ENCODE peak calls at places on chromosomes 13 and 19, in six cellular contexts. One of them, this sample, is unnamed.

GRCh38 chr13:57633141-57633949 is 1.8 kb downstream of the PCDH17 start:
- DNase-seq in colonic mucosa: no peak
- DNase-seq in aorta: peak
- DNase-seq in GM23338: peak
- DNase-seq in psoas muscle: peak
- DNase-seq in hepatocyte: peak
- DNase-seq in this sample: peak

GRCh38 chr19:12574036-12574435 is 22.8 kb upstream of the ZNF564 start:
- DNase-seq in colonic mucosa: peak
- DNase-seq in aorta: no peak
- DNase-seq in GM23338: peak
- DNase-seq in psoas muscle: no peak
- DNase-seq in hepatocyte: no peak
- DNase-seq in this sample: no peak

GRCh38 chr13:95585867-95586266 is 33.3 kb downstream of the CLDN10 start:
- DNase-seq in colonic mucosa: no peak
- DNase-seq in aorta: no peak
- DNase-seq in GM23338: no peak
- DNase-seq in psoas muscle: no peak
- DNase-seq in hepatocyte: no peak
- DNase-seq in this sample: no peak

GRCh38 chr13:108176685-108177274 is 38.6 kb downstream of the LIG4 start:
- DNase-seq in colonic mucosa: peak
- DNase-seq in aorta: no peak
- DNase-seq in GM23338: peak
- DNase-seq in psoas muscle: no peak
- DNase-seq in hepatocyte: peak
- DNase-seq in this sample: peak

GRCh38 chr13:110756268-110756667 is 42.8 kb downstream of the ING1 start:
- DNase-seq in colonic mucosa: no peak
- DNase-seq in aorta: no peak
- DNase-seq in GM23338: peak
- DNase-seq in psoas muscle: no peak
- DNase-seq in hepatocyte: no peak
- DNase-seq in this sample: no peak

GRCh38 chr13:65217459-65217858 is 2012.7 kb downstream of the PCDH9 start:
- DNase-seq in colonic mucosa: no peak
- DNase-seq in aorta: no peak
- DNase-seq in GM23338: no peak
- DNase-seq in psoas muscle: no peak
- DNase-seq in hepatocyte: peak
- DNase-seq in this sample: no peak

GRCh38 chr13:30736461-30736860 is 1.1 kb downstream of the ALOX5AP start:
- DNase-seq in colonic mucosa: no peak
- DNase-seq in aorta: no peak
- DNase-seq in GM23338: no peak
- DNase-seq in psoas muscle: no peak
- DNase-seq in hepatocyte: no peak
- DNase-seq in this sample: no peak

GRCh38 chr19:3125900-3126524 is 9.8 kb upstream of the GNA15 start:
- DNase-seq in colonic mucosa: peak
- DNase-seq in aorta: no peak
- DNase-seq in GM23338: peak
- DNase-seq in psoas muscle: peak
- DNase-seq in hepatocyte: peak
- DNase-seq in this sample: peak

GRCh38 chr13:34155931-34156607 is 338.1 kb downstream of the RFC3 start:
- DNase-seq in colonic mucosa: peak
- DNase-seq in aorta: no peak
- DNase-seq in GM23338: no peak
- DNase-seq in psoas muscle: no peak
- DNase-seq in hepatocyte: peak
- DNase-seq in this sample: no peak

GRCh38 chr13:40494932-40495619 is 171.4 kb downstream of the FOXO1 start:
- DNase-seq in colonic mucosa: no peak
- DNase-seq in aorta: no peak
- DNase-seq in GM23338: no peak
- DNase-seq in psoas muscle: no peak
- DNase-seq in hepatocyte: no peak
- DNase-seq in this sample: no peak

GRCh38 chr13:100440756-100441421 is 147.7 kb downstream of the GGACT start:
- DNase-seq in colonic mucosa: no peak
- DNase-seq in aorta: no peak
- DNase-seq in GM23338: no peak
- DNase-seq in psoas muscle: no peak
- DNase-seq in hepatocyte: no peak
- DNase-seq in this sample: no peak

GRCh38 chr19:41701401-41702075 is 6.9 kb upstream of the CEACAM5 start:
- DNase-seq in colonic mucosa: peak
- DNase-seq in aorta: no peak
- DNase-seq in GM23338: peak
- DNase-seq in psoas muscle: no peak
- DNase-seq in hepatocyte: no peak
- DNase-seq in this sample: peak

GRCh38 chr19:13507053-13507611 is 853 bp upstream of the CACNA1A start:
- DNase-seq in colonic mucosa: no peak
- DNase-seq in aorta: no peak
- DNase-seq in GM23338: peak
- DNase-seq in psoas muscle: no peak
- DNase-seq in hepatocyte: no peak
- DNase-seq in this sample: peak

GRCh38 chr13:110965038-110965754 is 50.3 kb upstream of the ANKRD10 start:
- DNase-seq in colonic mucosa: no peak
- DNase-seq in aorta: no peak
- DNase-seq in GM23338: no peak
- DNase-seq in psoas muscle: no peak
- DNase-seq in hepatocyte: peak
- DNase-seq in this sample: no peak

GRCh38 chr19:17125728-17126677 is 50.4 kb downstream of the MYO9B start:
- DNase-seq in colonic mucosa: peak
- DNase-seq in aorta: peak
- DNase-seq in GM23338: peak
- DNase-seq in psoas muscle: peak
- DNase-seq in hepatocyte: no peak
- DNase-seq in this sample: peak

GRCh38 chr19:45074744-45075143 is 1.5 kb downstream of the ZNF296 start:
- DNase-seq in colonic mucosa: no peak
- DNase-seq in aorta: no peak
- DNase-seq in GM23338: peak
- DNase-seq in psoas muscle: no peak
- DNase-seq in hepatocyte: no peak
- DNase-seq in this sample: peak

GRCh38 chr19:18996351-18996750 is 37.0 kb downstream of the SUGP2 start:
- DNase-seq in colonic mucosa: no peak
- DNase-seq in aorta: no peak
- DNase-seq in GM23338: no peak
- DNase-seq in psoas muscle: no peak
- DNase-seq in hepatocyte: no peak
- DNase-seq in this sample: no peak

GRCh38 chr19:42086188-42086736 is 10.3 kb downstream of the ZNF574 start:
- DNase-seq in colonic mucosa: no peak
- DNase-seq in aorta: peak
- DNase-seq in GM23338: no peak
- DNase-seq in psoas muscle: no peak
- DNase-seq in hepatocyte: no peak
- DNase-seq in this sample: no peak

GRCh38 chr19:33775731-33776487 is 20.8 kb upstream of the KCTD15 start:
- DNase-seq in colonic mucosa: no peak
- DNase-seq in aorta: no peak
- DNase-seq in GM23338: no peak
- DNase-seq in psoas muscle: no peak
- DNase-seq in hepatocyte: no peak
- DNase-seq in this sample: no peak

GRCh38 chr19:38425222-38425809 is 703 bp downstream of the RASGRP4 start:
- DNase-seq in colonic mucosa: no peak
- DNase-seq in aorta: no peak
- DNase-seq in GM23338: no peak
- DNase-seq in psoas muscle: no peak
- DNase-seq in hepatocyte: no peak
- DNase-seq in this sample: peak
- H3K4me3 ChIP-seq in colonic mucosa: peak
- H3K4me3 ChIP-seq in aorta: no peak
- H3K4me3 ChIP-seq in GM23338: peak
- H3K4me3 ChIP-seq in psoas muscle: peak
- H3K4me3 ChIP-seq in hepatocyte: no peak
- H3K4me3 ChIP-seq in this sample: peak

GRCh38 chr19:29667390-29667783 is 2.1 kb downstream of the PLEKHF1 start:
- DNase-seq in colonic mucosa: no peak
- DNase-seq in aorta: no peak
- DNase-seq in GM23338: no peak
- DNase-seq in psoas muscle: no peak
- DNase-seq in hepatocyte: no peak
- DNase-seq in this sample: peak

GRCh38 chr19:29667941-29668340 is 2.7 kb downstream of the PLEKHF1 start:
- DNase-seq in colonic mucosa: no peak
- DNase-seq in aorta: no peak
- DNase-seq in GM23338: no peak
- DNase-seq in psoas muscle: no peak
- DNase-seq in hepatocyte: no peak
- DNase-seq in this sample: peak

GRCh38 chr19:29665215-29665825 is at the start of gene PLEKHF1:
- DNase-seq in colonic mucosa: peak
- DNase-seq in aorta: peak
- DNase-seq in GM23338: peak
- DNase-seq in psoas muscle: peak
- DNase-seq in hepatocyte: peak
- DNase-seq in this sample: peak

GRCh38 chr19:29665826-29666633 is 769 bp downstream of the PLEKHF1 start:
- DNase-seq in colonic mucosa: peak
- DNase-seq in aorta: peak
- DNase-seq in GM23338: peak
- DNase-seq in psoas muscle: peak
- DNase-seq in hepatocyte: peak
- DNase-seq in this sample: peak

DNA sequence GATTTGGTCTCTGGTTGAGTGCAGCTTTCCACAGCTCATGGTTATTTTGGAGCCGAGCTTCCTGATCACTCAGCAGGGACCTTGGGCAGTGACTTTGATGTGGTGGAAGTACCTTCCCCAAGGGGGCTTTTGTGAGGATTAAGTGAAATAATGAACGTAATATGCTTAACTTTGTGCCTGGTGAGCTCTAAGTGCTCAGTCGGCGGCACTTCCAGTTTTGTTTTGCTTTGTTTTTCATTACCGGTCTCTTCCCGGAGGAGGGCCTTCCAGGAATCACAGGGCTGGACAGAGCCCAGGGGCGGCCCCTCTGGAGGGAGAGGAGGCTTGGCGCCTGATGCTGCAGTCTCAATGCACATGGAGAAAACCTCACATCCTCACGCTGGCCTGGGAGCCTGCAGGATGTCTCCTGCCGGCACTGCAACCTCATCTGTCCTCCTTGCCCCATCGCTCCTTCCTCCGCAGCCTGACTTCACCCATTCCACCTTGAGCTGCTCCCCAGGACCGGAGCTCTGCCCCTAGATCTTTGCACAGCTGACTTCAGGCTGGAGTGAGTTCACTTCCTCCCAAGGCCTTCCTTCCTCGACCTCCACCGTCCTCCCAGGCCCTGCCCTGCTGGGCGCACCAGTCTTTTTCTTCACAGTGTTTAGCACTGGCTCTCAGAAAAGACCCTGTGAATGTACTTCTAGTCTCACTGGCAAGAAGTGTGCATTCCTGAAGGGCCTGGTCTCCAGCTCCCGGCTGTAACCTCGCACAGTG is 1.6 kb downstream of the PLEKHF1 start:
- DNase-seq in colonic mucosa: peak
- DNase-seq in aorta: peak
- DNase-seq in GM23338: peak
- DNase-seq in psoas muscle: peak
- DNase-seq in hepatocyte: peak
- DNase-seq in this sample: peak
- H3K4me3 ChIP-seq in colonic mucosa: peak
- H3K4me3 ChIP-seq in aorta: peak
- H3K4me3 ChIP-seq in GM23338: peak
- H3K4me3 ChIP-seq in psoas muscle: peak
- H3K4me3 ChIP-seq in hepatocyte: no peak
- H3K4me3 ChIP-seq in this sample: peak

GRCh38 chr13:85386424-85386823 is 412.8 kb downstream of the SLITRK6 start:
- DNase-seq in colonic mucosa: no peak
- DNase-seq in aorta: no peak
- DNase-seq in GM23338: no peak
- DNase-seq in psoas muscle: no peak
- DNase-seq in hepatocyte: no peak
- DNase-seq in this sample: no peak
- H3K4me3 ChIP-seq in colonic mucosa: no peak
- H3K4me3 ChIP-seq in aorta: no peak
- H3K4me3 ChIP-seq in GM23338: no peak
- H3K4me3 ChIP-seq in psoas muscle: no peak
- H3K4me3 ChIP-seq in hepatocyte: no peak
- H3K4me3 ChIP-seq in this sample: no peak

DNA sequence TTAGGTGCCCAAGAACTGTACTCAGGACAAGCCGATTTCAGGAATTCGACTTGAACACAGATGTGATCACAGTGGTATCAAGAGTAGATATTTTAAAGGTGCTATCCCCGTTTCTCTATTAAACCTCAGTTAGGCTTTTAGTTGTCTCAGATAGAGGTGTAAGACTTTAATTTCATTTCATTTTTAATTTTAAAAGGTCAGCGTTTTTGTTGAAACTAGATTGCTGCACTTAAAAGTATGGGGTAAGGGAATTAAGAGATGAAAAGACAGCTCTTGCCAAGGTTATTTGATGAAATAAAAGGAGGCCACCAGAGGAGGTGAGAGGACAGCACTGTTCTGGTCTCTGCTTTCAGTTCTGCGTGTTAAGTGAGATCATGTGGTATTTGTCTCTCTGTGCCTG is 48.6 kb downstream of the SPATA13 start:
- DNase-seq in colonic mucosa: no peak
- DNase-seq in aorta: no peak
- DNase-seq in GM23338: no peak
- DNase-seq in psoas muscle: no peak
- DNase-seq in hepatocyte: no peak
- DNase-seq in this sample: no peak
- H3K4me3 ChIP-seq in colonic mucosa: no peak
- H3K4me3 ChIP-seq in aorta: no peak
- H3K4me3 ChIP-seq in GM23338: no peak
- H3K4me3 ChIP-seq in psoas muscle: no peak
- H3K4me3 ChIP-seq in hepatocyte: no peak
- H3K4me3 ChIP-seq in this sample: no peak

GRCh38 chr13:43377955-43378354 is 354.6 kb downstream of the DNAJC15 start:
- DNase-seq in colonic mucosa: no peak
- DNase-seq in aorta: no peak
- DNase-seq in GM23338: no peak
- DNase-seq in psoas muscle: no peak
- DNase-seq in hepatocyte: no peak
- DNase-seq in this sample: no peak
- H3K4me3 ChIP-seq in colonic mucosa: no peak
- H3K4me3 ChIP-seq in aorta: no peak
- H3K4me3 ChIP-seq in GM23338: no peak
- H3K4me3 ChIP-seq in psoas muscle: no peak
- H3K4me3 ChIP-seq in hepatocyte: no peak
- H3K4me3 ChIP-seq in this sample: no peak